ENCODE peak calls at places on chromosome 15, in six cellular contexts. L is prostate gland, Q is coronary artery, U is cardiac muscle cell, F is AG10803, V is endodermal cell. K is an unnamed sample.

GRCh38 chr15:67024322-67024997 is 40.9 kb upstream of the SMAD3 start:
- DNase-seq in V (no peak), U (peak; percentile 97), L (peak; percentile 69), Q (peak; percentile 87), F (peak; percentile 96), K (peak; percentile 89)

GRCh38 chr15:70766597-70766996 is 3.2 kb upstream of the UACA start:
- DNase-seq in U (no peak), L (no peak), Q (no peak), F (no peak), V (no peak), K (no peak)

GRCh38 chr15:37106490-37107001 is 6.2 kb upstream of the MEIS2 start:
- DNase-seq in F (no peak), V (peak; percentile 86), L (no peak), Q (no peak), U (peak; percentile 79), K (no peak)

GRCh38 chr15:69604050-69604378 is 151.4 kb downstream of the RPLP1 start:
- DNase-seq in F (no peak), Q (no peak), V (peak; percentile 83), U (no peak), L (peak; percentile 77), K (no peak)

GRCh38 chr15:66038387-66039116 is 169.3 kb downstream of the RAB11A start:
- DNase-seq in L (no peak), U (no peak), Q (no peak), V (peak; percentile 65), F (no peak), K (no peak)

GRCh38 chr15:40421246-40422157 is 15.9 kb downstream of the IVD start:
- DNase-seq in F (peak; percentile 48), V (peak; percentile 95), L (peak; percentile 70), Q (no peak), U (peak; percentile 76), K (peak; percentile 65)

GRCh38 chr15:66039117-66039860 is 170.0 kb downstream of the RAB11A start:
- DNase-seq in V (peak; percentile 81), U (no peak), L (no peak), Q (no peak), F (peak; percentile 16), K (no peak)

GRCh38 chr15:94417464-94418293 is 186.3 kb downstream of the MCTP2 start:
- DNase-seq in U (no peak), F (no peak), Q (no peak), V (no peak), L (no peak), K (no peak)

GRCh38 chr15:84865074-84865569 is 19.3 kb upstream of the SLC28A1 start:
- DNase-seq in F (no peak), U (no peak), L (no peak), V (no peak), Q (no peak), K (no peak)

GRCh38 chr15:38853608-38854007 is 289.0 kb upstream of the RASGRP1 start:
- DNase-seq in V (peak; percentile 92), Q (no peak), F (peak; percentile 68), L (no peak), U (peak; percentile 63), K (no peak)
- TF ChIP-seq CTCF in V (peak; percentile 88), Q (no peak), F (peak; percentile 59), L (no peak), U (peak; percentile 58), K (no peak)

GRCh38 chr15:58229297-58229768 is 91.2 kb downstream of the AQP9 start:
- DNase-seq in U (peak; percentile 36), V (peak; percentile 76), Q (no peak), L (no peak), F (peak; percentile 38), K (no peak)
- H3K4me3 ChIP-seq in U (no peak overlapping the region), V (no peak overlapping the region), Q (no peak overlapping the region), L (no peak overlapping the region), F (no peak overlapping the region), K (no peak overlapping the region)

DNA sequence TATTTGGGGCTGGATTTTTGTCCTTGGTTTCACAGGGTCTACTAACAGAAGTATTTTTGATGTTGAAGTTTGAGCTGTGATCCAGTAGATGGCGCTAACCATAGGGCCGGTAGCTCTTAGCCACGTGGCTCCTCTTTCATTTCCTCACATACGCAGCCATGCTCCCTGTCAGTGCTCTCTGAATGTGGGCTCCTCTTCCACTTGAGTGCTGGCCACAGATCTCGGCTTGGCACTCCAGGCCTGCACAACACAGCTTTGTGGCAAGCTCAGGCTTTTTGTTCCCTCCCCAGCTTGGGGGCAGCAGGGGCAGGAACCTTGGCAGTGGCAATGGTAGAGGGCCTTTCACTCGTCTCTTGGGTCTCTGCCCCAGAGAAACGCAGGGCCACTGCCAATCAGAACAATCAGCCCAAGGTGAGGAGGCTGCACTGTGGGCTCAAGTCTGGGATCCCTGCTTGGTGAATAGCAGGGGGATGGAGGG is 18.6 kb upstream of the DNAAF4 start:
- DNase-seq in F (peak; percentile 67), V (peak; percentile 74), L (no peak), Q (no peak), U (peak; percentile 84), K (no peak)
- TF ChIP-seq CTCF in F (peak; percentile 76), V (peak; percentile 84), L (peak; percentile 52), Q (peak; percentile 13), U (peak; percentile 84), K (peak; percentile 28)

GRCh38 chr15:99443056-99443756 is 122.6 kb upstream of the MEF2A start:
- DNase-seq in F (no peak), V (no peak), Q (peak; percentile 74), U (no peak), L (peak; percentile 2), K (peak; percentile 18)
- H3K4me3 ChIP-seq in F (no peak overlapping the region), V (no peak overlapping the region), Q (peak overlapping the region; percentile 44), U (no peak overlapping the region), L (no peak overlapping the region), K (no peak overlapping the region)

K was measured in tibial artery.